ENCODE peak calls at places on chromosomes 13 and 19, in nine cellular contexts. V, I, D, F, K, L, H, E and J are unnamed samples.

GRCh38 chr19:8158411-8159074 is 9.2 kb upstream of the FBN3 start:
- DNase-seq in H (no peak), D (peak; percentile 49), E (peak; percentile 61), K (peak; percentile 89), F (no peak), I (peak; percentile 59), V (peak; percentile 23), L (peak; percentile 89), J (no peak)

GRCh38 chr19:7982103-7982502 is 23.3 kb downstream of the ELAVL1 start:
- DNase-seq in H (peak; percentile 52), V (no peak), F (no peak), K (no peak), E (no peak), I (no peak), D (no peak), L (no peak), J (no peak)

GRCh38 chr13:90008707-90009149 is 1338.8 kb upstream of the MIR17HG start:
- DNase-seq in V (no peak), L (no peak), I (no peak), D (no peak), E (no peak), F (no peak), K (peak; percentile 28), H (no peak), J (no peak)

GRCh38 chr19:16934489-16934888 is 45.7 kb downstream of the F2RL3 start:
- DNase-seq in E (no peak), H (no peak), F (no peak), D (no peak), V (no peak), K (no peak), I (no peak), L (no peak), J (no peak)

GRCh38 chr13:66138172-66138811 is 1091.8 kb downstream of the PCDH9 start:
- DNase-seq in H (no peak), L (no peak), E (no peak), K (no peak), I (no peak), F (no peak), V (no peak), D (no peak), J (no peak)

GRCh38 chr13:112248909-112249592 is 127.1 kb upstream of the SPACA7 start:
- DNase-seq in K (no peak), F (no peak), H (no peak), V (no peak), I (no peak), E (no peak), L (no peak), D (no peak), J (no peak)

GRCh38 chr13:105363747-105364177 is 1171.7 kb downstream of the EFNB2 start:
- DNase-seq in L (peak; percentile 68), I (no peak), V (no peak), D (no peak), K (peak; percentile 20), H (no peak), F (no peak), E (peak; percentile 58), J (no peak)

GRCh38 chr13:51317262-51317661 is 22.2 kb upstream of the SERPINE3 start:
- DNase-seq in D (no peak), L (no peak), K (no peak), E (no peak), V (no peak), F (no peak), I (peak; percentile 71), H (no peak), J (no peak)

GRCh38 chr19:43432866-43433673 is 18.4 kb downstream of the TEX101 start:
- DNase-seq in F (peak; percentile 41), V (peak; percentile 74), K (peak; percentile 78), D (no peak), L (peak; percentile 78), E (no peak), I (peak; percentile 12), H (no peak), J (no peak)

GRCh38 chr13:46211116-46211515 is 612 bp upstream of the LRRC63 start:
- DNase-seq in L (peak; percentile 9), D (no peak), K (no peak), H (no peak), V (no peak), E (no peak), I (no peak), F (no peak), J (no peak)

GRCh38 chr13:75415720-75416119 is 66.2 kb downstream of the TBC1D4 start:
- DNase-seq in H (no peak), K (no peak), V (no peak), F (no peak), D (no peak), L (peak; percentile 12), E (no peak), I (peak; percentile 92), J (no peak)

GRCh38 chr13:107866666-107867623 is 348.4 kb downstream of the LIG4 start:
- DNase-seq in I (peak; percentile 37), K (peak; percentile 71), D (no peak), V (no peak), F (no peak), E (no peak), H (no peak), L (no peak), J (no peak)

GRCh38 chr19:53157601-53158000 is 1.3 kb downstream of the ZNF347 start:
- DNase-seq in E (no peak), V (no peak), D (no peak), K (peak; percentile 61), L (peak; percentile 19), H (no peak), F (no peak), I (peak; percentile 5), J (no peak)

GRCh38 chr19:55640043-55640576 is 692 bp upstream of the ZNF580 start:
- DNase-seq in D (no peak), H (peak; percentile 91), E (no peak), L (peak; percentile 37), F (peak; percentile 65), I (peak; percentile 61), K (peak; percentile 50), V (peak; percentile 73), J (peak; percentile 33)

GRCh38 chr13:96503481-96503880 is 413.6 kb downstream of the HS6ST3 start:
- DNase-seq in F (no peak), V (no peak), D (no peak), H (no peak), K (no peak), E (no peak), L (no peak), I (no peak), J (no peak)

GRCh38 chr19:41705393-41706174 is 2.8 kb upstream of the CEACAM5 start:
- DNase-seq in D (no peak), H (peak; percentile 56), E (no peak), L (peak; percentile 74), F (peak; percentile 18), K (peak; percentile 16), I (peak; percentile 1), V (peak; percentile 55), J (no peak)

GRCh38 chr13:110015253-110015652 is 228.9 kb upstream of the IRS2 start:
- DNase-seq in H (no peak), K (no peak), F (peak; percentile 20), I (peak; percentile 42), E (no peak), L (no peak), V (no peak), D (peak; percentile 47), J (no peak)

DNA sequence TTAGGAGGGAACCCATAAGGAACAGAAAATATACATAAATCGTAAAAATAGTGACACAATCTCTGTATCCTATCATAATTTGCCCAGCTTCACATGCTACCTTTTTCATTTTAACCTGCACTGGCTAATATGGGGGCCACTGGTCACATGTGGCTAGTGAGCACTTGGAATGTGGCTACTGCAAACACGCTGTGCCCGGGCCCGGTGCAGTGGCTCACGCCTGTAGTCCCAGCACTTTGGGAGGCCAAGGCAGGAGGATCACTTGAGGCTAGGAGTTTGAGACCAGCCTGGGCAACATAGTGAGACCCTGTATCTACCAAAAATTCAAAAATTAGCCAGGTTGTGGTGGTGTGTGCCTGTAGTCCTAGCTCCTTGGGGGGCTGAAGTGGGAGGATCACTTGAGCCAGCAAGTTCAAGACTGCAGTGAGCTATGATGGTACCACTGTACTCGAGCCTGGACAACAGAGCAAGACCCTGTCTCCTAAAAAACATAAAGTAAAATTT is 1.5 kb upstream of the N4BP2L1 start:
- DNase-seq in E (no peak), H (no peak), F (no peak), D (no peak), I (no peak), K (no peak), V (no peak), L (no peak), J (no peak)
- H3K27ac ChIP-seq in E (no peak overlapping the region), H (no peak overlapping the region), F (peak overlapping the region; percentile 92), D (peak overlapping the region; percentile 98), I (no peak overlapping the region), K (no peak overlapping the region), V (no peak overlapping the region), L (no peak overlapping the region), J (no peak overlapping the region)

DNA sequence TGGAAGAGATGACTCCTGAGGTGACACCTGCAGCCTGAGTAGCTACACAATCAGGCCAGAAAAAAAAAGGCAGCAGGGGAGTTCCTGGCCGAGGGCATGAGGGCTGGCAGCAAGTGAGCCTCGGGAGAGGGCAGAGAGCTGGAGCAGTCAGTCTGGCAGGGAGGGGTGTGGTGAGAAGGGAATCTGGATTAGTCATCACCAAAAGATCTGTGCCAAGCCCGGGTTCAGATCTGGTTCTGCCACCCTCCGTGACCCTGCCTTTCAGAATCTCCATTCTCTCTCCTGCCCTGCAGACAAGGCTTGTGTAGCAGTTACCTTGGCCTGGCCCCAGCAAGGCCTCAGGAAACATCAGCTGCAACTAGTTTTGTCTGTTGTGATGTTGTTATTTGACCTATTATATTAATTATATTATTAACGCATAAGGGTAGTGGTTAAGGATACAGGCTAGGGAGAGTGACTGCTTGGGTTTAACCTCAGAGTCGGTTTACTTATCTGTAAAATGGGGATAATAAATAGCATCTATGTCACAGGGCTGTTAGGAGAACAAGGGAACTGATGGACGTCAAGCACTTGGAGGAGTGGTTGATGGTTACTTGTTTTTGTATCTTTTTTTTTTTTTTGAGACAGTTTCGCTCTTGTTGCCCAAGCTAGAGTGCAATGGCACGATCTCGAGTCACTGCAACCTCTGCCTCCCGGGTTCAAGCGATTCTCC is 2.7 kb upstream of the CAPNS1 start:
- DNase-seq in F (peak; percentile 40), K (no peak), I (peak; percentile 53), H (peak; percentile 83), V (peak; percentile 80), L (peak; percentile 34), E (no peak), D (peak; percentile 92), J (no peak)
- H3K27ac ChIP-seq in F (peak overlapping the region; percentile 67), K (no peak overlapping the region), I (no peak overlapping the region), H (peak overlapping the region; percentile 95), V (peak overlapping the region; percentile 80), L (no peak overlapping the region), E (no peak overlapping the region), D (peak overlapping the region; percentile 92), J (no peak overlapping the region)

GRCh38 chr19:19775891-19776205 is 42.9 kb upstream of the ZNF14 start:
- DNase-seq in K (no peak), H (no peak), E (no peak), I (no peak), D (no peak), L (no peak), V (no peak), F (no peak), J (no peak)
- H3K27ac ChIP-seq in K (no peak overlapping the region), H (no peak overlapping the region), E (no peak overlapping the region), I (peak overlapping the region; percentile 74), D (peak overlapping the region; percentile 75), L (no peak overlapping the region), V (peak overlapping the region; percentile 80), F (peak overlapping the region; percentile 75), J (peak overlapping the region; percentile 88)

DNA sequence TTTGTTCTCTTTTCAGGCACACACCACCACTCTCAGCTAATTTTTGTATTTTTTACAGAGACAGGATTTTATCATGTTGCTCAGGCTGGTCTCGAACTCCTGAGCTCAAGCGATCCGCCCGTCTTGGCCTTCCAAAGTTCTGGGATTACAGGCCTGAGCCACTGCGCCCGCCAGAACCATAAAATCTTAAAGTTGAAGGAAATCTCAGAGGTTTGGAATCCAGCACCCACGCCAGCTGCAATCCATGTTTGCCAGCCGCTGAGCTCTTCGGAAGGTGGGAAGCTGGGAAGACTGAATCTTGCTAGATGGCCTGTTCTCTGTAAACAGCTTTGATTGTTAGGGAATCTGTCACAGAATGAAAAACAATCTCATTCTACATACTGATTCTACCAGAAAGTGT is 38.5 kb downstream of the SPATA13 start:
- DNase-seq in H (no peak), L (no peak), V (peak; percentile 41), D (no peak), K (no peak), F (no peak), I (no peak), E (no peak), J (no peak)
- H3K27ac ChIP-seq in H (no peak overlapping the region), L (no peak overlapping the region), V (peak overlapping the region; percentile 37), D (no peak overlapping the region), K (no peak overlapping the region), F (no peak overlapping the region), I (no peak overlapping the region), E (no peak overlapping the region), J (no peak overlapping the region)